ENCODE peak calls at places on chromosomes 7 and 10, in five cellular contexts. B is esophagus squamous epithelium, W is brain microvascular endothelial cell, C is ascending aorta, R is Peyer's patch. E is an unnamed sample.

GRCh38 chr10:33703897-33704825 is 369.7 kb upstream of the NRP1 start:
- DNase-seq in W (no peak), R (no peak), B (no peak), C (no peak), E (no peak)

GRCh38 chr7:105677803-105678583 is 96.7 kb upstream of the EFCAB10 start:
- DNase-seq in R (no peak), W (no peak), C (peak; percentile 33), B (no peak), E (no peak)

GRCh38 chr7:123397746-123398145 is 136.6 kb downstream of the IQUB start:
- DNase-seq in B (no peak), R (no peak), W (no peak), C (no peak), E (no peak)

GRCh38 chr10:51685768-51686167 is 13.6 kb downstream of the CSTF2T start:
- DNase-seq in R (no peak), W (no peak), B (no peak), C (no peak), E (no peak)

GRCh38 chr7:19377611-19378339 is 232.6 kb upstream of the FERD3L start:
- DNase-seq in B (no peak), R (no peak), W (peak; percentile 84), C (no peak), E (no peak)

GRCh38 chr7:84216477-84216876 is 21.9 kb upstream of the SEMA3A start:
- DNase-seq in B (no peak), C (no peak), W (no peak), R (no peak), E (no peak)

GRCh38 chr10:102985811-102986210 is 67.7 kb downstream of the CNNM2 start:
- DNase-seq in C (no peak), R (no peak), W (no peak), B (no peak), E (no peak)

GRCh38 chr10:89478085-89478738 is 57.2 kb downstream of the SLC16A12 start:
- DNase-seq in C (no peak), W (peak; percentile 66), R (no peak), B (no peak), E (no peak)

GRCh38 chr7:27656724-27657123 is 6.0 kb downstream of the HIBADH start:
- DNase-seq in W (no peak), B (no peak), C (no peak), R (no peak), E (no peak)

GRCh38 chr10:129952771-129953489 is 11.1 kb downstream of the EBF3 start:
- DNase-seq in W (no peak), R (no peak), C (no peak), B (no peak), E (no peak)

GRCh38 chr7:78171398-78171797 is 372.8 kb downstream of the PHTF2 start:
- DNase-seq in W (no peak), C (no peak), B (no peak), R (no peak), E (no peak)

GRCh38 chr10:86260564-86260963 is 106.0 kb downstream of the GRID1 start:
- DNase-seq in R (no peak), B (no peak), C (no peak), W (no peak), E (peak; percentile 45)

GRCh38 chr7:84452618-84453017 is 258.0 kb upstream of the SEMA3A start:
- DNase-seq in B (no peak), W (no peak), C (no peak), R (no peak), E (no peak)

GRCh38 chr10:36516281-36516680 is 609.1 kb upstream of the ANKRD30A start:
- DNase-seq in W (no peak), C (no peak), R (no peak), B (no peak), E (no peak)

GRCh38 chr10:84375011-84375410 is 46.6 kb downstream of the CCSER2 start:
- DNase-seq in R (no peak), C (no peak), W (peak; percentile 51), B (no peak), E (no peak)

GRCh38 chr10:110666673-110667072 is 22.5 kb downstream of the RBM20 start:
- DNase-seq in R (no peak), C (no peak), B (no peak), W (no peak), E (no peak)

GRCh38 chr7:155251831-155252230 is 45.8 kb upstream of the INSIG1 start:
- DNase-seq in C (no peak), R (peak; percentile 14), W (no peak), B (no peak), E (no peak)

GRCh38 chr7:134565643-134566136 is 16.8 kb downstream of the AKR1B15 start:
- DNase-seq in W (no peak), R (no peak), B (no peak), C (no peak), E (no peak)

GRCh38 chr7:98418636-98419315 is 17.9 kb upstream of the BAIAP2L1 start:
- DNase-seq in W (peak; percentile 99), B (no peak), C (peak; percentile 24), R (peak; percentile 56), E (no peak)

GRCh38 chr7:1661461-1661860 is 8.6 kb upstream of the ELFN1 start:
- DNase-seq in B (no peak), C (no peak), R (no peak), W (no peak), E (no peak)

GRCh38 chr10:64379898-64380297 is 858.7 kb downstream of the REEP3 start:
- DNase-seq in R (no peak), B (no peak), W (no peak), C (no peak), E (no peak)

GRCh38 chr7:74017122-74017521 is 10.9 kb upstream of the ELN start:
- DNase-seq in B (no peak), W (no peak), C (no peak), R (no peak), E (no peak)

GRCh38 chr10:43136995-43137700 is 1.1 kb upstream of the CSGALNACT2 start:
- DNase-seq in C (no peak), B (no peak), W (no peak), R (no peak), E (no peak)

DNA sequence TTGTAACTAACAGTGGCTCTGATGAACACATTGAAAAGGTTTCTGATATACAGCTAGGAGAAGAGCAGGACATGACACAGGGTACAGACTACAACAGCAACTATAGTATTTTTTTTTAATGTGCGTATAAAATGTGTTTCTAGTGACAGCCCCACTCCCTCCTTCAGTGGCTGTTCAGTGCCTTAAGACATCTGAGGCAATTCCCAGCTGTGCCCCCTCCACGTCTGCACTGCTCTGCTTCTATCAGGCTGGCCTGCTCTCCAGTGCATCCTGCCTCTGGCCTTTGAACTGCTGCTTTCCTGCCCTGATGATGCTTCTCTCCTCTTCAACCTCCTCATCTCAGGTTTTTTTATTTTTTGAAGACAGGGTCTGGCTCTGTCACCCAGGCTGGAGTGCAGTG is 111.2 kb downstream of the SPAG6 start:
- DNase-seq in R (no peak), C (no peak), W (no peak), B (no peak), E (no peak)
- H3K4me3 ChIP-seq in R (no peak overlapping the region), C (no peak overlapping the region), W (no peak overlapping the region), B (no peak overlapping the region), E (no peak overlapping the region)

GRCh38 chr10:93126484-93127052 is 52.9 kb downstream of the CYP26A1 start:
- DNase-seq in R (no peak), B (no peak), C (no peak), W (no peak), E (no peak)
- H3K27ac ChIP-seq in R (no peak overlapping the region), B (no peak overlapping the region), C (no peak overlapping the region), W (no peak overlapping the region), E (no peak overlapping the region)

GRCh38 chr7:149772821-149773425 is 465 bp downstream of the ZNF467 start:
- DNase-seq in R (no peak), B (no peak), C (no peak), W (no peak), E (no peak)

GRCh38 chr7:149776305-149776704 is 2.9 kb upstream of the ZNF467 start:
- DNase-seq in B (no peak), R (no peak), W (peak; percentile 29), C (no peak), E (no peak)

GRCh38 chr7:149773446-149774236 is at the start of gene ZNF467:
- DNase-seq in B (no peak), C (no peak), R (peak; percentile 65), W (no peak), E (no peak)

GRCh38 chr7:149775176-149775556 is 1.8 kb upstream of the ZNF467 start:
- DNase-seq in R (no peak), B (no peak), C (no peak), W (no peak), E (no peak)

DNA sequence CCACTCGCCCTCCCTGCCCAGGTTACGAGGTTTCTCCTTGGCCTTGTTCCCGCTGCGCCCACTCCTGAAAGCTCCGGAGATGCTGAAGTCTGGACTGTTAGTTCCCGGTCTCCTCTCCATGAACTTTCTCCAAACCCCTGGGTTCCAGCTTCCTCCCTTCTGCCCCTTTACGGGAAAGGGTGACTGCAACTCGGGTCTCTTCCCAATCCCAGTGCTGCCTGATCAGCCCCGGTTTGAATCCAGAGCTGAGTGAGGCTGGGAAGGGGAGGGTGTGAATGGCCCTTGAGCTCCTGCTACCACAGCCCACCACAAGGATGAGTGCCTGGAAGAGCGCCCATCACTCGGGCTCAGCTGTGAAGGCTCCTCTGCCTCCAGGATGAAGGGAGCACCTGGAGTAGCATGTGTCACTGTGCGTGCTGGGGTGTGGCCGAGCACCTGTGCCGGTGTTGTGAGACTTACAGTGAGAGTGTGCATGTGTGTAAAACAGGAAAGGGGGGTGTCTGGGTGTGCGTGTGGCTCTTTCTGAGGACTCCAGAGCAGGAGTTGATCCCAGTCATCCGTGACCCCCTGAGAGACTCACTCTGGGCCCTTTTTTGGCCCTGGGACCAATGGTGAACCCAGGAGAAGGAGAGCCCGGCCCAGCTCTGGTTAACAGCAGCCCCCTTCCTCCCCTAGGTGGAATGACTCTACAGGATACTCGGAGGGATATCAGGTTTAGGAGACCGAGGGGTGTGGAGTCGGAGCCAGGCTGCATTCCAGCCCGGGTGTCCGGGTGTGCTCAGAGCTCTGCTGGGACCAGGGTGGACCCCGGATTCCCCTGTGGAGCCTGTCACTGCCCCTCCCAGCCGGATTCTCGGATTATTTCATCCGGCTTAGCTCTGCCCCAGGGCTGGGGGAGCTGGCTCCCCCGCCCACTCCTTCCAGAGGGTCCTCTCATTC is 1.1 kb upstream of the ZNF467 start:
- DNase-seq in B (no peak), C (no peak), R (no peak), W (no peak), E (no peak)
- H3K4me3 ChIP-seq in B (no peak overlapping the region), C (peak overlapping the region; percentile 83), R (peak overlapping the region; percentile 70), W (no peak overlapping the region), E (peak overlapping the region; percentile 76)

GRCh38 chr7:121384159-121384745 is 11.9 kb downstream of the FAM3C start:
- DNase-seq in R (no peak), B (no peak), W (no peak), C (no peak), E (no peak)
- H3K27ac ChIP-seq in R (peak overlapping the region; percentile 38), B (no peak overlapping the region), W (no peak overlapping the region), C (no peak overlapping the region), E (no peak overlapping the region)